ENCODE peak calls at places on chromosomes 12 and 14, in eight cellular contexts. One of them, this sample, is unnamed.

GRCh38 chr14:69880051-69880487 is 853 bp downstream of the SMOC1 start:
- DNase-seq in transverse colon: no peak
- DNase-seq in ovary: no peak
- DNase-seq in tibial nerve: no peak
- DNase-seq in A549: no peak
- DNase-seq in HepG2: peak
- DNase-seq in body of pancreas: no peak
- DNase-seq in GM12891: no peak
- DNase-seq in this sample: no peak

GRCh38 chr14:92437729-92438280 is 75.8 kb upstream of the RIN3 start:
- DNase-seq in ovary: no peak
- DNase-seq in tibial nerve: no peak
- DNase-seq in A549: no peak
- DNase-seq in transverse colon: no peak
- DNase-seq in GM12891: no peak
- DNase-seq in HepG2: no peak
- DNase-seq in body of pancreas: no peak
- DNase-seq in this sample: peak

GRCh38 chr14:50101417-50101816 is 15.0 kb downstream of the VCPKMT start:
- DNase-seq in transverse colon: no peak
- DNase-seq in body of pancreas: no peak
- DNase-seq in tibial nerve: no peak
- DNase-seq in A549: no peak
- DNase-seq in GM12891: no peak
- DNase-seq in HepG2: no peak
- DNase-seq in ovary: no peak
- DNase-seq in this sample: no peak

GRCh38 chr14:56280843-56281242 is 162.6 kb downstream of the PELI2 start:
- DNase-seq in A549: no peak
- DNase-seq in HepG2: no peak
- DNase-seq in tibial nerve: no peak
- DNase-seq in GM12891: no peak
- DNase-seq in body of pancreas: no peak
- DNase-seq in ovary: no peak
- DNase-seq in transverse colon: no peak
- DNase-seq in this sample: no peak

GRCh38 chr12:32509328-32510122 is 110.2 kb downstream of the FGD4 start:
- DNase-seq in HepG2: no peak
- DNase-seq in GM12891: no peak
- DNase-seq in A549: no peak
- DNase-seq in transverse colon: no peak
- DNase-seq in body of pancreas: peak
- DNase-seq in tibial nerve: no peak
- DNase-seq in ovary: no peak
- DNase-seq in this sample: no peak

GRCh38 chr12:71504471-71504852 is 64.9 kb downstream of the LGR5 start:
- DNase-seq in A549: no peak
- DNase-seq in GM12891: no peak
- DNase-seq in ovary: no peak
- DNase-seq in transverse colon: no peak
- DNase-seq in tibial nerve: no peak
- DNase-seq in HepG2: no peak
- DNase-seq in body of pancreas: no peak
- DNase-seq in this sample: no peak

GRCh38 chr14:75274899-75275569 is 3.6 kb upstream of the FOS start:
- DNase-seq in tibial nerve: peak
- DNase-seq in transverse colon: peak
- DNase-seq in body of pancreas: peak
- DNase-seq in ovary: no peak
- DNase-seq in HepG2: no peak
- DNase-seq in A549: no peak
- DNase-seq in GM12891: peak
- DNase-seq in this sample: peak

GRCh38 chr12:64781374-64782029 is 22.3 kb upstream of the GNS start:
- DNase-seq in HepG2: no peak
- DNase-seq in transverse colon: no peak
- DNase-seq in A549: no peak
- DNase-seq in body of pancreas: peak
- DNase-seq in ovary: no peak
- DNase-seq in tibial nerve: no peak
- DNase-seq in GM12891: no peak
- DNase-seq in this sample: no peak

GRCh38 chr12:93127107-93127560 is 198.0 kb upstream of the EEA1 start:
- DNase-seq in A549: no peak
- DNase-seq in tibial nerve: no peak
- DNase-seq in ovary: no peak
- DNase-seq in transverse colon: no peak
- DNase-seq in GM12891: no peak
- DNase-seq in HepG2: no peak
- DNase-seq in body of pancreas: peak
- DNase-seq in this sample: no peak

GRCh38 chr12:46985816-46986215 is 93.6 kb upstream of the PCED1B start:
- DNase-seq in A549: no peak
- DNase-seq in ovary: no peak
- DNase-seq in body of pancreas: no peak
- DNase-seq in HepG2: no peak
- DNase-seq in transverse colon: no peak
- DNase-seq in tibial nerve: no peak
- DNase-seq in GM12891: no peak
- DNase-seq in this sample: no peak

GRCh38 chr12:56839489-56840442 is 76.6 kb downstream of the HSD17B6 start:
- DNase-seq in transverse colon: peak
- DNase-seq in tibial nerve: peak
- DNase-seq in A549: peak
- DNase-seq in GM12891: peak
- DNase-seq in body of pancreas: peak
- DNase-seq in HepG2: peak
- DNase-seq in ovary: no peak
- DNase-seq in this sample: peak

GRCh38 chr12:130474599-130474998 is 136.9 kb downstream of the PIWIL1 start:
- DNase-seq in A549: no peak
- DNase-seq in body of pancreas: no peak
- DNase-seq in ovary: no peak
- DNase-seq in HepG2: no peak
- DNase-seq in transverse colon: no peak
- DNase-seq in tibial nerve: no peak
- DNase-seq in GM12891: no peak
- DNase-seq in this sample: no peak

GRCh38 chr12:153080-153746 is 60.7 kb downstream of the SLC6A12 start:
- DNase-seq in ovary: no peak
- DNase-seq in HepG2: peak
- DNase-seq in A549: peak
- DNase-seq in transverse colon: peak
- DNase-seq in GM12891: peak
- DNase-seq in body of pancreas: peak
- DNase-seq in tibial nerve: peak
- DNase-seq in this sample: no peak

GRCh38 chr14:69948311-69948710 is 69.1 kb downstream of the SMOC1 start:
- DNase-seq in A549: no peak
- DNase-seq in transverse colon: no peak
- DNase-seq in GM12891: no peak
- DNase-seq in HepG2: no peak
- DNase-seq in tibial nerve: no peak
- DNase-seq in ovary: no peak
- DNase-seq in body of pancreas: no peak
- DNase-seq in this sample: no peak

GRCh38 chr14:52351561-52352491 is 37.7 kb downstream of the PTGER2 start:
- DNase-seq in ovary: no peak
- DNase-seq in GM12891: no peak
- DNase-seq in tibial nerve: no peak
- DNase-seq in transverse colon: no peak
- DNase-seq in body of pancreas: no peak
- DNase-seq in HepG2: no peak
- DNase-seq in A549: peak
- DNase-seq in this sample: peak

GRCh38 chr12:62625238-62625637 is 158.6 kb downstream of the MON2 start:
- DNase-seq in ovary: no peak
- DNase-seq in A549: no peak
- DNase-seq in body of pancreas: peak
- DNase-seq in tibial nerve: no peak
- DNase-seq in transverse colon: no peak
- DNase-seq in HepG2: peak
- DNase-seq in GM12891: no peak
- DNase-seq in this sample: no peak

GRCh38 chr12:62629413-62629812 is 162.8 kb downstream of the MON2 start:
- DNase-seq in tibial nerve: no peak
- DNase-seq in ovary: no peak
- DNase-seq in transverse colon: no peak
- DNase-seq in HepG2: no peak
- DNase-seq in A549: no peak
- DNase-seq in GM12891: no peak
- DNase-seq in body of pancreas: no peak
- DNase-seq in this sample: no peak

GRCh38 chr12:62631531-62632520 is 165.2 kb downstream of the MON2 start:
- DNase-seq in A549: peak
- DNase-seq in GM12891: peak
- DNase-seq in ovary: peak
- DNase-seq in body of pancreas: peak
- DNase-seq in HepG2: peak
- DNase-seq in tibial nerve: peak
- DNase-seq in transverse colon: peak
- DNase-seq in this sample: no peak

GRCh38 chr12:62629971-62630739 is 163.5 kb downstream of the MON2 start:
- DNase-seq in A549: no peak
- DNase-seq in body of pancreas: no peak
- DNase-seq in GM12891: no peak
- DNase-seq in ovary: no peak
- DNase-seq in transverse colon: no peak
- DNase-seq in tibial nerve: no peak
- DNase-seq in HepG2: no peak
- DNase-seq in this sample: no peak

GRCh38 chr12:62627181-62627580 is 160.6 kb downstream of the MON2 start:
- DNase-seq in GM12891: no peak
- DNase-seq in HepG2: no peak
- DNase-seq in tibial nerve: no peak
- DNase-seq in body of pancreas: no peak
- DNase-seq in transverse colon: no peak
- DNase-seq in A549: no peak
- DNase-seq in ovary: no peak
- DNase-seq in this sample: no peak
- TF ChIP-seq POLR2A in GM12891: no peak
- TF ChIP-seq POLR2A in HepG2: no peak
- TF ChIP-seq POLR2A in tibial nerve: no peak
- TF ChIP-seq POLR2A in body of pancreas: no peak
- TF ChIP-seq POLR2A in transverse colon: no peak
- TF ChIP-seq POLR2A in A549: no peak
- TF ChIP-seq POLR2A in ovary: no peak
- TF ChIP-seq POLR2A in this sample: no peak

GRCh38 chr12:91935299-91935698 is 210.3 kb downstream of the BTG1 start:
- DNase-seq in transverse colon: no peak
- DNase-seq in HepG2: no peak
- DNase-seq in A549: no peak
- DNase-seq in tibial nerve: no peak
- DNase-seq in ovary: no peak
- DNase-seq in body of pancreas: no peak
- DNase-seq in GM12891: no peak
- DNase-seq in this sample: no peak
- TF ChIP-seq POLR2A in transverse colon: no peak
- TF ChIP-seq POLR2A in HepG2: no peak
- TF ChIP-seq POLR2A in A549: no peak
- TF ChIP-seq POLR2A in tibial nerve: no peak
- TF ChIP-seq POLR2A in ovary: no peak
- TF ChIP-seq POLR2A in body of pancreas: no peak
- TF ChIP-seq POLR2A in GM12891: no peak
- TF ChIP-seq POLR2A in this sample: no peak

DNA sequence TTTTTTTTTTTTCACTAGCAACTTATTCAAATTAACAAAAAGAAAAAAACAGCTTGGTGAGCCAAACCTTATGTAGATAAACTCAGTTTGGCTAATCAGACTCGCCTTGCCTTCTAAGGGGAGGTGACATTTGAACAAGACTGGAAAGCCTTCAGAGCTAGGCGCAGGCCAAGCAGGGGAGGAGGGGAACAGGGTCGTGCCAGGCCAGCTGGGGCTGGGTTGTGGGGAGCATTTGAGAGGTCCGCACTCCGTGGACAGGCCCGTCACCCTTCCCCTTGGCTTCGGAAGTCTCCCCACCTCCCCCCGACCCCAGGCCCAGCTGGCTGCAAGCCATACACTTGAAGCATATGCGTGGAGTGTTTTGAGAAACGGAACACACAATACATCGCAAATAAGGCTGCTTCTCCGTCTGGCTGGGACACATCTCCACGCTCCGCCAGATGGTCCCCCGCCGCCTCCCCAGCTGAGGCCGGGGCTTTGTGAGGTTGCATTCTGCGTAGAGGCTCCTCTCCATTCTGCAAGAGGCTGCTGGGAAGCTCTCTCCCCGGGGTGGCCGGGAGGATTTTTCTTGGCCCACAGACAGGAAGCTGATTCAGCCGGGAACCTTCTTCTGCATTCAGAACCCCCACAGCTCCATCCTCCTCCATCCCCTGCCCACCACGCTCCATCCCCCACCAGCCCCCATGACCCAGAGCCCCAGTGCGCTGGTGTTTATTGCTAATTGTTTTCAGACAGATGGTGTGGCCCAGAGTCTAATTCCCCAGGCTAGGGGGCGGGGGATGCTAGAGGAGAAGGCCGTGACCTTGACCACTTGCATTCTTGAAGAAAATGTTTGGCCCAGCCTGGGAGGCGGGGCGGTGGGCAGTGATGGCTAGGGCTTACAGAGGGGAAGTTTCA is 88.2 kb upstream of the NCOR2 start:
- DNase-seq in tibial nerve: peak
- DNase-seq in transverse colon: peak
- DNase-seq in HepG2: no peak
- DNase-seq in GM12891: no peak
- DNase-seq in body of pancreas: peak
- DNase-seq in ovary: peak
- DNase-seq in A549: peak
- DNase-seq in this sample: no peak
- TF ChIP-seq POLR2A in tibial nerve: peak
- TF ChIP-seq POLR2A in transverse colon: no peak
- TF ChIP-seq POLR2A in HepG2: no peak
- TF ChIP-seq POLR2A in GM12891: no peak
- TF ChIP-seq POLR2A in body of pancreas: no peak
- TF ChIP-seq POLR2A in ovary: peak
- TF ChIP-seq POLR2A in A549: no peak
- TF ChIP-seq POLR2A in this sample: no peak

DNA sequence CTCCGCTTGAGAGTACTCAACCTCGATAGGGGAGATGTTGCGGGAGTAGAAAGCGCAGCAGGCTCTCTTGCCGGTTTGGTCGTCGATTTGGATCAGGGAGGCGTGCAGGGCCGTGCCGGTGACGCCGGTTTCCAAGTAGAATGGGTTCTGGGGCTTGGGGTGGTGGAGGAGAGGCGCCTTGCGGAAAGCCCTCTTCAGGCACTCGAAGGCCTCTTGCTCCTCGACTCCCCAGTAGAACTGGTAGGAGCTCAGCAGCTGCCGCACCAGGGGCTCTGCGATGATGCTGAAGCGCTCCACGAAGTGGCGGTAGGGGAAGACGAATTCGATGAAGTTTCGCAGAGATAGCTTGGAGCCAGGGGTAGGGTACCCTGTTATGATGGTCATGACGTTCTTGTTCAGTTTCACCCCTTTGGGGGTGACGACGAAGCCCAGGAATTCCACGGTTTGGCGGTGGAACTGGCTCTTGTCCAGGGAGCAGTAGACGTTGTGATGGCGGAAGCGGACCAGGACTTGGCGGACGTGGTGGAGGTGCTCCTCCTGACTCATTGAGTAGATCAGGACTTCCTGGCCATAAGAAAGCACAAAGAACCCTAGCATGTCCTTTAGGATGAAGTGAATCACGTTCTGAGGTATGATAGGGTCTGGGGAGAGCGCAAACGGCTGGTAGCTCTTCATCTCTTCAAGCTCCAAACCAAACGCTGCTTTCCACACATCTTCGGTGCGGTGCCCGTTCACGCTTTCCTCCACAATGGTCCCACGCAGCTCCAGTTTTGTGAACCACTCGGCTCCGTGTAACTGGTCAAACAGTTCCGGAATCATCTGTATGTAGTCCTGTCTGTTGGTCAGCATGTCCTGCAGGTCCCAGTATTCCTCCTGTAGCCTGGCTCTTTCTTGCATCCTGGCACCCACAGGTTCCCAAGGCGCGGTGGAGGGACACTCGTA is 21.2 kb downstream of the RTL1 start:
- DNase-seq in GM12891: no peak
- DNase-seq in ovary: no peak
- DNase-seq in transverse colon: no peak
- DNase-seq in body of pancreas: no peak
- DNase-seq in HepG2: no peak
- DNase-seq in tibial nerve: no peak
- DNase-seq in A549: no peak
- DNase-seq in this sample: no peak
- TF ChIP-seq POLR2A in GM12891: no peak
- TF ChIP-seq POLR2A in ovary: no peak
- TF ChIP-seq POLR2A in transverse colon: no peak
- TF ChIP-seq POLR2A in body of pancreas: no peak
- TF ChIP-seq POLR2A in HepG2: no peak
- TF ChIP-seq POLR2A in tibial nerve: no peak
- TF ChIP-seq POLR2A in A549: no peak
- TF ChIP-seq POLR2A in this sample: no peak

This sample was measured in GM12878.